ENCODE peak calls at places on chromosome 2, in six cellular contexts. M, U, R, F, K and J are unnamed samples.

GRCh38 chr2:197873293-197873701 is 68.9 kb downstream of the PLCL1 start:
- DNase-seq in M (no peak), F (peak; percentile 34), K (peak; percentile 34), U (peak; percentile 19), R (no peak), J (no peak)

GRCh38 chr2:139018252-139018651 is 238.1 kb upstream of the NXPH2 start:
- DNase-seq in U (no peak), M (no peak), R (no peak), K (no peak), F (no peak), J (no peak)

GRCh38 chr2:101617188-101617587 is 80.3 kb upstream of the MAP4K4 start:
- DNase-seq in K (no peak), M (no peak), R (no peak), U (no peak), F (peak; percentile 13), J (no peak)

GRCh38 chr2:54423213-54423612 is 32.9 kb upstream of the SPTBN1 start:
- DNase-seq in R (no peak), U (no peak), K (no peak), F (no peak), M (no peak), J (no peak)

GRCh38 chr2:235568431-235568830 is 74.6 kb downstream of the AGAP1 start:
- DNase-seq in F (no peak), R (no peak), U (no peak), K (no peak), M (no peak), J (no peak)

GRCh38 chr2:3238951-3239841 is 138.4 kb downstream of the EIPR1 start:
- DNase-seq in M (peak; percentile 56), F (no peak), R (no peak), U (no peak), K (no peak), J (no peak)

GRCh38 chr2:239464166-239465016 is 63.6 kb upstream of the HDAC4 start:
- DNase-seq in F (no peak), U (no peak), M (no peak), R (no peak), K (no peak), J (no peak)

GRCh38 chr2:59899692-59900091 is 653.8 kb downstream of the BCL11A start:
- DNase-seq in K (no peak), M (no peak), U (no peak), R (no peak), F (no peak), J (no peak)

GRCh38 chr2:3613524-3613905 is 18.6 kb downstream of the COLEC11 start:
- DNase-seq in M (no peak), K (no peak), U (no peak), R (no peak), F (no peak), J (no peak)

GRCh38 chr2:205954707-205955106 is 131.3 kb downstream of the INO80D start:
- DNase-seq in R (no peak), K (no peak), F (no peak), M (no peak), U (no peak), J (no peak)

GRCh38 chr2:196468394-196468793 is 171.1 kb upstream of the CCDC150 start:
- DNase-seq in K (no peak), F (no peak), U (no peak), R (no peak), M (no peak), J (no peak)

GRCh38 chr2:26670931-26671460 is 21.5 kb upstream of the KCNK3 start:
- DNase-seq in F (no peak), U (no peak), R (no peak), M (no peak), K (no peak), J (no peak)

GRCh38 chr2:88211005-88211808 is 41.1 kb downstream of the THNSL2 start:
- DNase-seq in K (no peak), U (no peak), F (no peak), M (no peak), R (no peak), J (no peak)

GRCh38 chr2:212708346-212708745 is 169.7 kb upstream of the ERBB4 start:
- DNase-seq in U (no peak), M (no peak), R (no peak), F (peak; percentile 21), K (no peak), J (no peak)

GRCh38 chr2:241061275-241061674 is 40.8 kb downstream of the MTERF4 start:
- DNase-seq in F (peak; percentile 56), U (no peak), K (no peak), M (no peak), R (no peak), J (no peak)

GRCh38 chr2:20346565-20347127 is 4.0 kb downstream of the PUM2 start:
- DNase-seq in U (no peak), K (no peak), R (no peak), M (no peak), F (no peak), J (no peak)

GRCh38 chr2:175282300-175282699 is 100.8 kb upstream of the ATP5MC3 start:
- DNase-seq in R (no peak), U (no peak), M (no peak), F (peak; percentile 49), K (peak; percentile 53), J (no peak)

GRCh38 chr2:173076557-173077345 is 1.1 kb downstream of the MAP3K20 start:
- DNase-seq in R (no peak), M (peak; percentile 49), K (peak; percentile 37), F (peak; percentile 71), U (peak; percentile 52), J (peak; percentile 36)

GRCh38 chr2:64455545-64455944 is 1.6 kb downstream of the LGALSL start:
- DNase-seq in K (peak; percentile 25), U (no peak), M (no peak), R (no peak), F (no peak), J (no peak)

GRCh38 chr2:119910566-119910965 is 102.3 kb upstream of the EPB41L5 start:
- DNase-seq in U (no peak), F (no peak), K (no peak), M (no peak), R (no peak), J (no peak)

GRCh38 chr2:8334866-8335325 is 347.0 kb upstream of the ID2 start:
- DNase-seq in R (no peak), F (no peak), K (no peak), U (no peak), M (no peak), J (no peak)

GRCh38 chr2:59223737-59224136 is 982.6 kb upstream of the FANCL start:
- DNase-seq in F (no peak), U (no peak), K (no peak), M (no peak), R (no peak), J (no peak)

GRCh38 chr2:60515751-60516226 is 37.7 kb downstream of the BCL11A start:
- DNase-seq in M (no peak), U (no peak), F (peak; percentile 33), K (no peak), R (no peak), J (no peak)

GRCh38 chr2:62603154-62603712 is 97.2 kb upstream of the TMEM17 start:
- DNase-seq in K (no peak), R (no peak), M (no peak), U (no peak), F (no peak), J (no peak)

GRCh38 chr2:1628893-1629292 is 115.4 kb downstream of the PXDN start:
- DNase-seq in R (no peak), U (no peak), M (no peak), K (no peak), F (peak; percentile 84), J (no peak)